ENCODE peak calls at places on chromosomes 11 and 22, in six cellular contexts. One of them, this sample, is unnamed.

GRCh38 chr11:46521947-46522681 is 71.7 kb downstream of the AMBRA1 start:
- DNase-seq in RWPE1: no peak
- DNase-seq in IMR-90: peak; percentile 79
- DNase-seq in CD4-positive, alpha-beta T cell: no peak
- DNase-seq in neuronal stem cell: no peak
- DNase-seq in body of pancreas: no peak
- DNase-seq in this sample: peak; percentile 50

GRCh38 chr11:9838229-9838628 is 174.4 kb downstream of the SWAP70 start:
- DNase-seq in RWPE1: peak; percentile 11
- DNase-seq in IMR-90: no peak
- DNase-seq in body of pancreas: no peak
- DNase-seq in neuronal stem cell: no peak
- DNase-seq in CD4-positive, alpha-beta T cell: no peak
- DNase-seq in this sample: peak; percentile 45

GRCh38 chr22:48742191-48742555 is 1085.5 kb downstream of the BRD1 start:
- DNase-seq in neuronal stem cell: no peak
- DNase-seq in body of pancreas: no peak
- DNase-seq in IMR-90: no peak
- DNase-seq in RWPE1: no peak
- DNase-seq in CD4-positive, alpha-beta T cell: no peak
- DNase-seq in this sample: no peak

GRCh38 chr22:50184004-50184461 is 1.7 kb upstream of the TRABD start:
- DNase-seq in body of pancreas: peak; percentile 87
- DNase-seq in IMR-90: peak; percentile 48
- DNase-seq in CD4-positive, alpha-beta T cell: no peak
- DNase-seq in RWPE1: no peak
- DNase-seq in neuronal stem cell: no peak
- DNase-seq in this sample: no peak

GRCh38 chr22:30104501-30105156 is 24.4 kb downstream of the HORMAD2 start:
- DNase-seq in IMR-90: peak; percentile 54
- DNase-seq in neuronal stem cell: no peak
- DNase-seq in RWPE1: no peak
- DNase-seq in body of pancreas: no peak
- DNase-seq in CD4-positive, alpha-beta T cell: no peak
- DNase-seq in this sample: no peak

GRCh38 chr11:79363261-79363660 is 77.6 kb downstream of the TENM4 start:
- DNase-seq in CD4-positive, alpha-beta T cell: no peak
- DNase-seq in IMR-90: no peak
- DNase-seq in RWPE1: peak; percentile 42
- DNase-seq in body of pancreas: no peak
- DNase-seq in neuronal stem cell: no peak
- DNase-seq in this sample: no peak

GRCh38 chr11:130165601-130166456 is 6.2 kb downstream of the ST14 start:
- DNase-seq in CD4-positive, alpha-beta T cell: no peak
- DNase-seq in RWPE1: no peak
- DNase-seq in neuronal stem cell: no peak
- DNase-seq in body of pancreas: peak; percentile 67
- DNase-seq in IMR-90: no peak
- DNase-seq in this sample: no peak

GRCh38 chr11:44950625-44951472 is at the start of gene TP53I11:
- DNase-seq in neuronal stem cell: peak; percentile 66
- DNase-seq in CD4-positive, alpha-beta T cell: peak; percentile 44
- DNase-seq in IMR-90: peak; percentile 60
- DNase-seq in body of pancreas: peak; percentile 82
- DNase-seq in RWPE1: peak; percentile 41
- DNase-seq in this sample: peak; percentile 89

GRCh38 chr22:46309526-46310085 is 12.9 kb downstream of the GTSE1 start:
- DNase-seq in neuronal stem cell: no peak
- DNase-seq in RWPE1: no peak
- DNase-seq in CD4-positive, alpha-beta T cell: no peak
- DNase-seq in IMR-90: no peak
- DNase-seq in body of pancreas: no peak
- DNase-seq in this sample: no peak

GRCh38 chr11:112590778-112591177 is 330.1 kb upstream of the PLET1 start:
- DNase-seq in CD4-positive, alpha-beta T cell: no peak
- DNase-seq in body of pancreas: no peak
- DNase-seq in RWPE1: no peak
- DNase-seq in neuronal stem cell: no peak
- DNase-seq in IMR-90: no peak
- DNase-seq in this sample: no peak

GRCh38 chr11:86708671-86709070 is 36.3 kb upstream of the ME3 start:
- DNase-seq in IMR-90: no peak
- DNase-seq in body of pancreas: no peak
- DNase-seq in CD4-positive, alpha-beta T cell: no peak
- DNase-seq in neuronal stem cell: no peak
- DNase-seq in RWPE1: no peak
- DNase-seq in this sample: no peak

GRCh38 chr11:118956847-118957469 is 860 bp downstream of the UPK2 start:
- DNase-seq in neuronal stem cell: no peak
- DNase-seq in body of pancreas: no peak
- DNase-seq in RWPE1: no peak
- DNase-seq in IMR-90: no peak
- DNase-seq in CD4-positive, alpha-beta T cell: no peak
- DNase-seq in this sample: no peak

GRCh38 chr11:26901162-26901561 is 92.8 kb upstream of the FIBIN start:
- DNase-seq in IMR-90: no peak
- DNase-seq in RWPE1: no peak
- DNase-seq in neuronal stem cell: no peak
- DNase-seq in CD4-positive, alpha-beta T cell: no peak
- DNase-seq in body of pancreas: no peak
- DNase-seq in this sample: peak; percentile 53

GRCh38 chr22:27724181-27724580 is 77.4 kb downstream of the MN1 start:
- DNase-seq in IMR-90: no peak
- DNase-seq in body of pancreas: no peak
- DNase-seq in CD4-positive, alpha-beta T cell: no peak
- DNase-seq in RWPE1: no peak
- DNase-seq in neuronal stem cell: no peak
- DNase-seq in this sample: peak; percentile 30

GRCh38 chr11:61890536-61891330 is 612 bp downstream of the FADS3 start:
- DNase-seq in RWPE1: peak; percentile 49
- DNase-seq in IMR-90: peak; percentile 82
- DNase-seq in body of pancreas: peak; percentile 55
- DNase-seq in neuronal stem cell: no peak
- DNase-seq in CD4-positive, alpha-beta T cell: peak; percentile 19
- DNase-seq in this sample: no peak

GRCh38 chr11:76795936-76796441 is 12.8 kb downstream of the TSKU start:
- DNase-seq in CD4-positive, alpha-beta T cell: no peak
- DNase-seq in RWPE1: no peak
- DNase-seq in IMR-90: no peak
- DNase-seq in body of pancreas: no peak
- DNase-seq in neuronal stem cell: no peak
- DNase-seq in this sample: no peak
- H3K27ac ChIP-seq in CD4-positive, alpha-beta T cell: no peak overlapping the region
- H3K27ac ChIP-seq in RWPE1: peak overlapping the region; percentile 93
- H3K27ac ChIP-seq in IMR-90: no peak overlapping the region
- H3K27ac ChIP-seq in body of pancreas: no peak overlapping the region
- H3K27ac ChIP-seq in neuronal stem cell: no peak overlapping the region
- H3K27ac ChIP-seq in this sample: no peak overlapping the region

GRCh38 chr11:2928605-2929510 is at the start of gene PHLDA2:
- DNase-seq in RWPE1: peak; percentile 75
- DNase-seq in neuronal stem cell: no peak
- DNase-seq in IMR-90: peak; percentile 85
- DNase-seq in CD4-positive, alpha-beta T cell: peak; percentile 46
- DNase-seq in body of pancreas: peak; percentile 72
- DNase-seq in this sample: peak; percentile 68
- H3K27ac ChIP-seq in RWPE1: peak within 1 kb of the TSS; percentile 95
- H3K27ac ChIP-seq in neuronal stem cell: no peak within 1 kb of the TSS
- H3K27ac ChIP-seq in IMR-90: peak within 1 kb of the TSS; percentile 82
- H3K27ac ChIP-seq in CD4-positive, alpha-beta T cell: no peak within 1 kb of the TSS
- H3K27ac ChIP-seq in body of pancreas: peak within 1 kb of the TSS; percentile 66
- H3K27ac ChIP-seq in this sample: peak within 1 kb of the TSS; percentile 42

GRCh38 chr11:102830328-102830727 is 13.1 kb downstream of the MMP3 start:
- DNase-seq in RWPE1: no peak
- DNase-seq in IMR-90: peak; percentile 29
- DNase-seq in neuronal stem cell: no peak
- DNase-seq in CD4-positive, alpha-beta T cell: no peak
- DNase-seq in body of pancreas: no peak
- DNase-seq in this sample: no peak
- H3K27ac ChIP-seq in RWPE1: no peak overlapping the region
- H3K27ac ChIP-seq in IMR-90: no peak overlapping the region
- H3K27ac ChIP-seq in neuronal stem cell: no peak overlapping the region
- H3K27ac ChIP-seq in CD4-positive, alpha-beta T cell: no peak overlapping the region
- H3K27ac ChIP-seq in body of pancreas: no peak overlapping the region
- H3K27ac ChIP-seq in this sample: peak overlapping the region; percentile 58

DNA sequence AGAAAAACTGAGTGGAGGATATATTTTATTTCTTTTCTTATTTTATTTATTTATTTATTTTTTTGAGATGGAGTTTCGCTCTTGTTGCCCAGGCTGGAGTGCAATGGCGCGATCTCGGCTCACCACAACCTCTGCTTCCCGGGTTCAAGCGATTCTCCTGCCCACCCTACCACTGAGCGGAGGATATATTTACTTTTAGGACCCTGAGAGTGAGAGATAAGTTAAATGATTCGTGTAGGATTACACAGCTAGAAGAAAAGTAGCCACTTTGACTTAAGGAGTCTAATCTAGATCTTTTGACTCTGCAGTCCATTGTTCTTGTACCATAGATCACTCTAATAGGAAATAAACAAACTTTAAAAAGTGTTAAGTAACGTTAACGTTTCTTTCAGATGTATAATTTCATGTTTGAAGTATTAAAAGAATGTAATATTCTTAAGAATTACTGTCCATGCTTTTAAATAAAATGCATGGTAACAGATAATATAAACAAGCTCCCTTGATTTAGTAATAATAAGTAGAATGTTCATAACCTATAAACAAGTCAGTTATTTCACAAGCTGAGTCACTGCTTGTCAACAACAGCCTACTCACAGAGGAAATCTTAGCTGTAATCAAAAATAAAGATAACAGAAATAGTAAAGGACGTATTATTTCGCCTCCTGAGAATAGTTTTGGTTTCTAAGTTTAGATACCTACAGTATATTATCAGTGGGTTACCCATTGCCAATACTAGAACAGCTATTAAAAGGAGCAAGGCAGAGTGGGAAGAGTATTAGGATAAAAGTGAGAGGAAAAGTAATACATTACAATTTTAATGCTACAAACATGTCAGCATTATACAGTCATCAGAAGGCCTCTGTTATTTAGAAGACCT is 18.6 kb downstream of the USP47 start:
- DNase-seq in body of pancreas: no peak
- DNase-seq in neuronal stem cell: no peak
- DNase-seq in CD4-positive, alpha-beta T cell: no peak
- DNase-seq in RWPE1: no peak
- DNase-seq in IMR-90: peak; percentile 70
- DNase-seq in this sample: no peak
- H3K27ac ChIP-seq in body of pancreas: no peak overlapping the region
- H3K27ac ChIP-seq in neuronal stem cell: no peak overlapping the region
- H3K27ac ChIP-seq in CD4-positive, alpha-beta T cell: no peak overlapping the region
- H3K27ac ChIP-seq in RWPE1: no peak overlapping the region
- H3K27ac ChIP-seq in IMR-90: no peak overlapping the region
- H3K27ac ChIP-seq in this sample: no peak overlapping the region

DNA sequence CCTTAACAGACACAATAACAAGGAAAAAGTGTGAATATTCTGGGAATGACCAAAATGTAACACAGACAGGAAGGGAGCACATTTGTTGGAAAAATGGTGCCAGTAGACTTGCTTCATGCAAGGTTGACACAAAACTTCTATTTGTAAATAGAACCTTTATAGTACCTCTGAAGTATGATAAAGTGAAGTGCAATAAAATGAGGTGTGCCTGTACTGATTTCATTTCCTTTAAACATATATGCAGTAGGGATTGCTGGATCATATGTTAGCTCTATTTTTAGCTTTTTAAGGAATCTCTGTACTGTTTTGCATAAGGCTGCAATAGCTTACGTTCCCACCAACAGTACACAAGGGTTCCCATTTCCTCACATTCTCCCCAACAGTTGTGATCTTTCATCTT is 56.6 kb upstream of the GLYATL1B start:
- DNase-seq in RWPE1: no peak
- DNase-seq in IMR-90: no peak
- DNase-seq in body of pancreas: no peak
- DNase-seq in CD4-positive, alpha-beta T cell: no peak
- DNase-seq in neuronal stem cell: no peak
- DNase-seq in this sample: no peak
- H3K27ac ChIP-seq in RWPE1: no peak overlapping the region
- H3K27ac ChIP-seq in IMR-90: no peak overlapping the region
- H3K27ac ChIP-seq in body of pancreas: no peak overlapping the region
- H3K27ac ChIP-seq in CD4-positive, alpha-beta T cell: no peak overlapping the region
- H3K27ac ChIP-seq in neuronal stem cell: no peak overlapping the region
- H3K27ac ChIP-seq in this sample: no peak overlapping the region

GRCh38 chr11:126631399-126631798 is 275.9 kb downstream of the ST3GAL4 start:
- DNase-seq in body of pancreas: no peak
- DNase-seq in RWPE1: no peak
- DNase-seq in neuronal stem cell: no peak
- DNase-seq in CD4-positive, alpha-beta T cell: no peak
- DNase-seq in IMR-90: no peak
- DNase-seq in this sample: no peak
- H3K27ac ChIP-seq in body of pancreas: no peak overlapping the region
- H3K27ac ChIP-seq in RWPE1: no peak overlapping the region
- H3K27ac ChIP-seq in neuronal stem cell: no peak overlapping the region
- H3K27ac ChIP-seq in CD4-positive, alpha-beta T cell: no peak overlapping the region
- H3K27ac ChIP-seq in IMR-90: no peak overlapping the region
- H3K27ac ChIP-seq in this sample: peak overlapping the region; percentile 3

This sample was measured in A673.